ENCODE peak calls at places on chromosome 1, in four cellular contexts. D, Q, G and P are unnamed samples.

GRCh38 chr1:193685986-193686385 is 499.6 kb upstream of the B3GALT2 start:
- DNase-seq in D (no peak), Q (no peak), G (no peak), P (no peak)

GRCh38 chr1:6234502-6235295 is 1.1 kb downstream of the ICMT start:
- DNase-seq in D (no peak), Q (no peak), G (no peak), P (no peak)

GRCh38 chr1:40421694-40422384 is 28.4 kb upstream of the ZFP69B start:
- DNase-seq in D (no peak), Q (no peak), G (no peak), P (no peak)

GRCh38 chr1:159177273-159177907 is 6.0 kb downstream of the CADM3 start:
- DNase-seq in D (no peak), Q (no peak), G (no peak), P (no peak)

GRCh38 chr1:41917835-41918449 is 780 bp downstream of the HIVEP3 start:
- DNase-seq in D (no peak), Q (no peak), G (peak), P (no peak)

GRCh38 chr1:210236840-210237409 is 4.3 kb downstream of the SERTAD4 start:
- DNase-seq in D (no peak), Q (peak), G (peak), P (peak)

GRCh38 chr1:30313584-30313983 is 409.8 kb downstream of the MATN1 start:
- DNase-seq in D (no peak), Q (no peak), G (no peak), P (no peak)

GRCh38 chr1:20100632-20101355 is 18.5 kb downstream of the PLA2G2D start:
- DNase-seq in D (no peak), Q (no peak), G (no peak), P (no peak)

GRCh38 chr1:100249155-100249536 is 488 bp downstream of the DBT start:
- DNase-seq in D (no peak), Q (no peak), G (no peak), P (no peak)

GRCh38 chr1:15330028-15330427 is 79.7 kb upstream of the EFHD2 start:
- DNase-seq in D (no peak), Q (no peak), G (no peak), P (no peak)

GRCh38 chr1:43706598-43707190 is 642 bp upstream of the ST3GAL3 start:
- DNase-seq in D (no peak), Q (no peak), G (no peak), P (no peak)

GRCh38 chr1:90114521-90115141 is 119.7 kb downstream of the ZNF326 start:
- DNase-seq in D (peak), Q (peak), G (no peak), P (peak)

GRCh38 chr1:27602510-27603319 is 1.2 kb downstream of the AHDC1 start:
- DNase-seq in D (no peak), Q (no peak), G (peak), P (no peak)